ENCODE peak calls at places on chromosome 22, in six cellular contexts. F, D, W, I, M and N are unnamed samples.
A peak's percentile ranks its signal among the peaks of the same experiment; 100 is the strongest.

GRCh38 chr22:39661842-39662676 is 91.5 kb downstream of the CACNA1I start:
- DNase-seq in F (peak; percentile 74), D (peak; percentile 43), W (no peak), I (no peak), M (no peak), N (no peak)

GRCh38 chr22:28728621-28729313 is 12.9 kb downstream of the CHEK2 start:
- DNase-seq in F (no peak), D (no peak), W (no peak), I (no peak), M (no peak), N (no peak)

GRCh38 chr22:49833340-49834007 is 5.8 kb upstream of the BRD1 start:
- DNase-seq in F (no peak), D (no peak), W (peak; percentile 46), I (no peak), M (no peak), N (no peak)

GRCh38 chr22:43384863-43385262 is 27.0 kb upstream of the MPPED1 start:
- DNase-seq in F (no peak), D (no peak), W (no peak), I (no peak), M (no peak), N (no peak)

GRCh38 chr22:44823806-44824205 is 71.4 kb downstream of the ARHGAP8 start:
- DNase-seq in F (no peak), D (no peak), W (no peak), I (no peak), M (no peak), N (no peak)

GRCh38 chr22:31681625-31682345 is 19.8 kb upstream of the PISD start:
- DNase-seq in F (no peak), D (no peak), W (no peak), I (no peak), M (no peak), N (no peak)

GRCh38 chr22:27801616-27802388 is at the start of gene MN1:
- DNase-seq in F (no peak), D (no peak), W (no peak), I (peak; percentile 68), M (peak; percentile 49), N (peak; percentile 64)

GRCh38 chr22:27952091-27952490 is 33.0 kb upstream of the PITPNB start:
- DNase-seq in F (no peak), D (no peak), W (no peak), I (peak; percentile 87), M (no peak), N (peak; percentile 14)

GRCh38 chr22:39253427-39254070 is 8.8 kb upstream of the PDGFB start:
- DNase-seq in F (peak; percentile 68), D (peak; percentile 76), W (peak; percentile 89), I (peak; percentile 92), M (peak; percentile 78), N (peak; percentile 45)

GRCh38 chr22:39543095-39543494 is 10.5 kb upstream of the RPS19BP1 start:
- DNase-seq in F (no peak), D (peak; percentile 29), W (no peak), I (no peak), M (no peak), N (no peak)

GRCh38 chr22:28063656-28064055 is 144.6 kb upstream of the PITPNB start:
- DNase-seq in F (no peak), D (no peak), W (no peak), I (no peak), M (no peak), N (no peak)

GRCh38 chr22:49439373-49439772 is 388.3 kb downstream of the BRD1 start:
- DNase-seq in F (no peak), D (no peak), W (no peak), I (no peak), M (no peak), N (no peak)

GRCh38 chr22:26134654-26135330 is 34.5 kb upstream of the SEZ6L start:
- DNase-seq in F (no peak), D (no peak), W (no peak), I (no peak), M (no peak), N (no peak)

DNA sequence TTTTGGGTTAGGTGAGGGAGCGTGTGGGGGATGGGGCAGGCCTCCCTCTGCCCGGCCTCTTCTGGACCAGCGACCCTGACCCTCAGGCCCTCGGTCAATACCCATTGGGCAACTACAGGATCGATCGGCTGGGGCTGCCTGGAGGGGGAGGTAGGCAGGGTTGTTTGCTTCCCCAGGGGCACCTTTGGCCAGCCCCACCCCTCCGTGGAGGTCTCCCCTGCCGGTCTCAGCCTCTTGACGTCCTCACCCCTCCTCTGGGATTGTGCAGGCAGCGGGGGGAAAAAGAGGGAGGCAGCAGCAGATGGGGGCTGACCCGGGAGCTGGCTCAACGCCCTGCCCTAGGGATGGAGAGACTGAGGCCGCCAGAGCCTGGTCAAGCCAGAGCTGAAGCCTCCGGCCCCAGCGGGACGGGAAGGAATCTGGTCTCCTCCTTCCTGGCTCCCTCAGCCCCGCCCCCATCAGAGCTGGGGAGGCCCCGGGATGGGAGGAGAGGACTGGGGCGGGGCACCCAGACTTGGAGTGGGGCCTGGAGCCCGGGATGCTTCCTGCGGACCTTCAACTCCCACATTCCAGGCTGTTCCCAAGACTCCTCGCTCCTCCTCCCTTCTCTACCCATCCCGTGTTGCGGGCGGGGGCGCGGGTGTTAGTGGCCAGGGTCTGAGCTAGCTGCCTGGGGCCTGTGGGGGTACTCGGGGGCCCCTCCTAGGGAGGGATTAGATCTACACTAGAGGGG is 14.4 kb upstream of the CDC42EP1 start:
- DNase-seq in F (peak; percentile 89), D (peak; percentile 84), W (peak; percentile 62), I (peak; percentile 95), M (peak; percentile 93), N (peak; percentile 84)
- TF ChIP-seq POLR2A in F (peak; percentile 49), D (peak; percentile 46), W (peak; percentile 47), I (peak; percentile 85), M (peak; percentile 30), N (peak; percentile 44)

DNA sequence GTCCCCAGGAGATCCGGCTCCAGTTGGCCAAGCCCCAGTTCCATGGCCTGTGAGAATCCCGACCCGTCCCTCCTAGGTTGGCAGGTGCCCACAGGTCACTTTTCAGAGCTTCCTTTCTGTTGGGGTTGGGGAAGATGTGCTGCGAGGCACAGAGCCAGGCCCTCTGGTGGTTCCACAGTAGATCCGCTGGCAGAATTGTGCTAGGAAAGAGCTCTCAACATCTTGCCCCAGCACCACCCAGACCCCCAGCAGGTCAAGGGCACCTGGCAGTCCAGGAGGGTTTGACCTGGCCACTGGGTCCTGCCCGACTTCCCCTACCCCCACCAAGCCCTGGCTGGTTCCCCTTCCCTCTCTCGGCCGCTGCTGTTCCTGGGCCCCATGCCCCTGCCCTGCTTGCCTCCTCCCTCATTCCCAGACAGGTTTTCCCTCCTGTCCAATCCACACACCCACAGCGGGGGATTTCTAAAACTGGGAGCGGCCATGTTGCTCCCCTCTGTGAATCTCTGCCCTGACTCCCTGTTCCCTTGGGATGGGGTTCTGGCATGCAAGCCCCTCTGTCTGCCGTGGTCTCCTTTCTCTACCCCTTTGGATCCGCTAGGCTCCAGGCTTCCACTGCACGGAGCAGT is 26.2 kb upstream of the GCAT start:
- DNase-seq in F (no peak), D (peak; percentile 72), W (no peak), I (no peak), M (no peak), N (no peak)
- H3K4me1 ChIP-seq in F (peaks cover 9% of the 10 kb centered on the region), D (peaks cover 57% of the 10 kb centered on the region), W (peaks cover 15% of the 10 kb centered on the region), I (peaks cover 15% of the 10 kb centered on the region), M (peaks cover 8% of the 10 kb centered on the region), N (no peaks in the 10 kb centered on the region)

GRCh38 chr22:17540481-17540880 is 22.8 kb upstream of the SLC25A18 start:
- DNase-seq in F (no peak), D (no peak), W (no peak), I (no peak), M (no peak), N (no peak)
- TF ChIP-seq CTCF in F (no peak), D (no peak), W (no peak), I (no peak), M (no peak), N (no peak)

DNA sequence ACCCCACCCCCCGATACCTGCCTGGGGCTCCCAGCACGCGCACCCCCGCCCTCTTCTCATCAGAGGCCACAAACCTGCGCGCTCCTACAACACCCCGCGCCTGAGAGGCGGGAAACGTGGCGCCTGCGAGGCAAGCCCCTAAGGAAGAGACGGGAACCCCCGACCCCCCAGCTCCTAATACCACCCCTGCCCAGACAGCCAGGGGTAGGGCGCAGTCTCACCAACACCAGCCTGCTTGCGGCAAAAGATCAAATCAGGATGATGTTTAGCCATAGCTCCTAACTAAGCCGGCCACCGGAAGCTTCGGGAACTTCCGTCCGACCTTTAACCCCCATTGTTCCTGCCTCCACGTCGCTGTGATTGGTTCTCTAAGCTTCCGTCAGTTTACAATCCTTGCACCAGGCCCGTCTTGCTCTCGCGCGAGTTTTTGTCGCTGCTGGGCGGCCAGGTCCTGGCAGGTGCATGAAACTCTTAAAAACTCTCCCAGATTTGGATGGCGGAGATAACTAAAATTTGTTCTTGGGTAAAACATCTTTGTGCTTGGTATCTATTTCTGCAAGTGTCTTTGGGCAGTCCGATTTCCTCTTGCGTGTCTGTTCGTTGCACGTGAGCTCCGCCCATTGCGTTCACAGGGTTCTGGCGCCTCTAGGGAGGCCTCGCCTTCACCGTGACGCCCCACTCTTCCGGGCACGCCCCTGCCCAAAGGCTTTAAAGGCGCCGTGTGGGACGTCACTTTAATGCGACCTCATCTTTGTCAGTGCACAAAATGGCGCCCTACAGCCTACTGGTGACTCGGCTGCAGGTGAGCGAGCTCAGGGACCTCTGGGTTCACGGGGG is at the start of the genes ACO2 and PHF5A:
- DNase-seq in F (peak; percentile 99), D (peak; percentile 96), W (peak; percentile 97), I (peak; percentile 99), M (peak; percentile 98), N (peak; percentile 96)
- TF ChIP-seq POLR2A in F (peak; percentile 86), D (peak; percentile 71), W (peak; percentile 69), I (peak; percentile 64), M (peak; percentile 5), N (no peak)

GRCh38 chr22:46602025-46602424 is 18.2 kb upstream of the GRAMD4 start:
- DNase-seq in F (no peak), D (no peak), W (no peak), I (no peak), M (peak; percentile 23), N (no peak)

GRCh38 chr22:46596819-46597218 is 23.4 kb upstream of the GRAMD4 start:
- DNase-seq in F (peak; percentile 84), D (peak; percentile 99), W (peak; percentile 93), I (no peak), M (peak; percentile 19), N (no peak)

GRCh38 chr22:46598224-46598623 is 22.0 kb upstream of the GRAMD4 start:
- DNase-seq in F (no peak), D (no peak), W (no peak), I (no peak), M (no peak), N (no peak)

GRCh38 chr22:46598737-46599424 is 21.3 kb upstream of the GRAMD4 start:
- DNase-seq in F (no peak), D (no peak), W (no peak), I (no peak), M (peak; percentile 46), N (peak; percentile 74)

DNA sequence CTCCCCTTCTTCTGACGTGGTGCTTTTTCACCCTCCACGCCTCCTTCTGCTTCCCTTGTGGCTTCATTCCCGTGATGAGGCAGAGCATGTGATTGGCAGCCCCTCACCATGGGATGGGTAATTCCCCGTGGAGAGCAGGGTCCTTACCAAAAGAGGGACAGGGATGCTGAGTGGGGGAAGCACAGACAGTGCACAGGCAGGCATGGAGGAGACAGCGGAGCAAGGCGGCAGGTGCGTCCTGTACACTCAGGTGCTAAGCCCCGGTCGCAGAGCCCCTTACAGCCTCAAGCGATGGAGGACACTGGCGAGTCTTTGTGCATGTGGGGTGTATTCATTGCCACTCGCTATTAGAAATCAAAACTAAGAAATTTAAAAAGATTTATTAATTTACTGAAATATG is 19.8 kb upstream of the GRAMD4 start:
- DNase-seq in F (no peak), D (no peak), W (no peak), I (no peak), M (no peak), N (no peak)
- H3K4me1 ChIP-seq in F (no peaks in the 10 kb centered on the region), D (peaks cover 45% of the 10 kb centered on the region), W (peaks cover 5% of the 10 kb centered on the region), I (no peaks in the 10 kb centered on the region), M (no peaks in the 10 kb centered on the region), N (peaks cover 26% of the 10 kb centered on the region)